ENCODE peak calls at places on chromosomes 11 and 22, in eight cellular contexts. B, D, R, J, V, K, F and A are unnamed samples.

GRCh38 chr11:111097191-111097590 is 148.3 kb upstream of the POU2AF2 start:
- DNase-seq in V (peak; percentile 66), R (no peak), D (no peak), K (peak; percentile 42), J (peak; percentile 83), B (no peak), F (no peak), A (peak; percentile 45)

GRCh38 chr11:122617926-122618325 is 37.6 kb upstream of the UBASH3B start:
- DNase-seq in R (no peak), J (no peak), K (no peak), F (no peak), B (no peak), V (no peak), D (no peak), A (no peak)

GRCh38 chr11:204587-205109 is 2.6 kb downstream of the BET1L start:
- DNase-seq in F (no peak), D (no peak), V (no peak), R (no peak), J (peak; percentile 30), B (no peak), K (no peak), A (no peak)

GRCh38 chr11:86918943-86919342 is 36.3 kb downstream of the FZD4 start:
- DNase-seq in D (no peak), B (no peak), R (no peak), V (no peak), J (no peak), K (no peak), F (no peak), A (no peak)

GRCh38 chr22:29139965-29140782 is 65.5 kb upstream of the EMID1 start:
- DNase-seq in F (no peak), B (no peak), K (no peak), J (no peak), R (no peak), D (no peak), V (peak; percentile 54), A (no peak)

GRCh38 chr11:101817536-101817935 is 97.3 kb upstream of the CEP126 start:
- DNase-seq in D (no peak), J (no peak), R (no peak), K (no peak), B (no peak), V (peak; percentile 7), F (no peak), A (no peak)

GRCh38 chr11:37525336-37525735 is 927.3 kb upstream of the RAG2 start:
- DNase-seq in R (no peak), D (no peak), F (no peak), B (no peak), J (no peak), V (peak; percentile 43), K (no peak), A (no peak)

GRCh38 chr22:19709063-19709769 is 5.1 kb upstream of the SEPTIN5 start:
- DNase-seq in R (no peak), F (no peak), V (no peak), J (no peak), B (no peak), K (no peak), D (no peak), A (no peak)

GRCh38 chr11:66476841-66477251 is 3.4 kb upstream of the DPP3 start:
- DNase-seq in K (no peak), R (no peak), D (no peak), J (peak; percentile 52), B (no peak), V (peak; percentile 39), F (no peak), A (no peak)

GRCh38 chr11:119594639-119595249 is 134.3 kb downstream of the NECTIN1 start:
- DNase-seq in R (no peak), K (peak; percentile 39), D (no peak), V (peak; percentile 86), F (no peak), B (no peak), J (peak; percentile 68), A (peak; percentile 98)

GRCh38 chr11:106424111-106424510 is 346.6 kb downstream of the AASDHPPT start:
- DNase-seq in D (no peak), R (no peak), V (peak; percentile 92), K (no peak), J (no peak), B (no peak), F (no peak), A (no peak)

GRCh38 chr11:43904737-43905515 is 24.3 kb downstream of the ALKBH3 start:
- DNase-seq in F (no peak), D (no peak), R (no peak), K (no peak), B (no peak), J (no peak), V (peak; percentile 54), A (no peak)

GRCh38 chr22:44335066-44335839 is 22.5 kb upstream of the SHISAL1 start:
- DNase-seq in R (no peak), J (no peak), D (no peak), B (no peak), F (no peak), V (no peak), K (no peak), A (no peak)